ENCODE peak calls at places on chromosomes 3 and 15, in five cellular contexts. One of them, this sample, is unnamed.

GRCh38 chr15:67108122-67108871 is 42.9 kb downstream of the SMAD3 start:
- DNase-seq in CD8-positive, alpha-beta memory T cell: no peak
- DNase-seq in CD4-positive, alpha-beta T cell: no peak
- DNase-seq in cardiac fibroblast: peak
- DNase-seq in Calu3: no peak
- DNase-seq in this sample: no peak

GRCh38 chr15:94097567-94097966 is 133.8 kb upstream of the MCTP2 start:
- DNase-seq in CD8-positive, alpha-beta memory T cell: no peak
- DNase-seq in CD4-positive, alpha-beta T cell: no peak
- DNase-seq in cardiac fibroblast: no peak
- DNase-seq in Calu3: no peak
- DNase-seq in this sample: no peak

GRCh38 chr3:42020681-42021307 is 58.9 kb upstream of the ULK4 start:
- DNase-seq in CD8-positive, alpha-beta memory T cell: no peak
- DNase-seq in CD4-positive, alpha-beta T cell: no peak
- DNase-seq in cardiac fibroblast: peak
- DNase-seq in Calu3: no peak
- DNase-seq in this sample: no peak

GRCh38 chr3:178059124-178059523 is 477.1 kb upstream of the KCNMB2 start:
- DNase-seq in CD8-positive, alpha-beta memory T cell: no peak
- DNase-seq in CD4-positive, alpha-beta T cell: no peak
- DNase-seq in cardiac fibroblast: peak
- DNase-seq in Calu3: no peak
- DNase-seq in this sample: no peak

GRCh38 chr15:67132276-67132675 is 66.9 kb downstream of the SMAD3 start:
- DNase-seq in CD8-positive, alpha-beta memory T cell: no peak
- DNase-seq in CD4-positive, alpha-beta T cell: no peak
- DNase-seq in cardiac fibroblast: no peak
- DNase-seq in Calu3: no peak
- DNase-seq in this sample: no peak

GRCh38 chr3:161314836-161315391 is 56.4 kb downstream of the SPTSSB start:
- DNase-seq in CD8-positive, alpha-beta memory T cell: no peak
- DNase-seq in CD4-positive, alpha-beta T cell: no peak
- DNase-seq in cardiac fibroblast: peak
- DNase-seq in Calu3: peak
- DNase-seq in this sample: no peak

GRCh38 chr3:133487920-133488540 is 85.5 kb upstream of the CDV3 start:
- DNase-seq in CD8-positive, alpha-beta memory T cell: peak
- DNase-seq in CD4-positive, alpha-beta T cell: peak
- DNase-seq in cardiac fibroblast: peak
- DNase-seq in Calu3: peak
- DNase-seq in this sample: no peak

GRCh38 chr15:88484781-88485246 is 17.3 kb downstream of the MRPS11 start:
- DNase-seq in CD8-positive, alpha-beta memory T cell: no peak
- DNase-seq in CD4-positive, alpha-beta T cell: no peak
- DNase-seq in cardiac fibroblast: peak
- DNase-seq in Calu3: no peak
- DNase-seq in this sample: no peak

GRCh38 chr3:100184960-100185566 is 70.8 kb upstream of the FILIP1L start:
- DNase-seq in CD8-positive, alpha-beta memory T cell: no peak
- DNase-seq in CD4-positive, alpha-beta T cell: no peak
- DNase-seq in cardiac fibroblast: no peak
- DNase-seq in Calu3: no peak
- DNase-seq in this sample: no peak

GRCh38 chr3:160129459-160130061 is 95.7 kb upstream of the C3orf80 start:
- DNase-seq in CD8-positive, alpha-beta memory T cell: no peak
- DNase-seq in CD4-positive, alpha-beta T cell: no peak
- DNase-seq in cardiac fibroblast: peak
- DNase-seq in Calu3: no peak
- DNase-seq in this sample: no peak

GRCh38 chr3:107654218-107654617 is 131.5 kb downstream of the BBX start:
- DNase-seq in CD8-positive, alpha-beta memory T cell: no peak
- DNase-seq in CD4-positive, alpha-beta T cell: no peak
- DNase-seq in cardiac fibroblast: no peak
- DNase-seq in Calu3: no peak
- DNase-seq in this sample: no peak

GRCh38 chr15:40959331-40960141 is 6.3 kb downstream of the CHAC1 start:
- DNase-seq in CD8-positive, alpha-beta memory T cell: no peak
- DNase-seq in CD4-positive, alpha-beta T cell: no peak
- DNase-seq in cardiac fibroblast: no peak
- DNase-seq in Calu3: no peak
- DNase-seq in this sample: no peak

GRCh38 chr3:183515968-183516851 is 39.3 kb downstream of the KLHL6 start:
- DNase-seq in CD8-positive, alpha-beta memory T cell: peak
- DNase-seq in CD4-positive, alpha-beta T cell: peak
- DNase-seq in cardiac fibroblast: no peak
- DNase-seq in Calu3: no peak
- DNase-seq in this sample: no peak

GRCh38 chr3:104750581-104750980 is 616.1 kb upstream of the ALCAM start:
- DNase-seq in CD8-positive, alpha-beta memory T cell: no peak
- DNase-seq in CD4-positive, alpha-beta T cell: no peak
- DNase-seq in cardiac fibroblast: no peak
- DNase-seq in Calu3: no peak
- DNase-seq in this sample: no peak

GRCh38 chr15:57597431-57597830 is 5.7 kb downstream of the MYZAP start:
- DNase-seq in CD8-positive, alpha-beta memory T cell: no peak
- DNase-seq in CD4-positive, alpha-beta T cell: no peak
- DNase-seq in cardiac fibroblast: no peak
- DNase-seq in Calu3: no peak
- DNase-seq in this sample: no peak

GRCh38 chr3:28317438-28318022 is 31.0 kb upstream of the ZCWPW2 start:
- DNase-seq in CD8-positive, alpha-beta memory T cell: peak
- DNase-seq in CD4-positive, alpha-beta T cell: peak
- DNase-seq in cardiac fibroblast: peak
- DNase-seq in Calu3: peak
- DNase-seq in this sample: no peak

GRCh38 chr3:33749546-33750215 is 31.6 kb upstream of the CLASP2 start:
- DNase-seq in CD8-positive, alpha-beta memory T cell: no peak
- DNase-seq in CD4-positive, alpha-beta T cell: no peak
- DNase-seq in cardiac fibroblast: peak
- DNase-seq in Calu3: no peak
- DNase-seq in this sample: no peak

GRCh38 chr3:126259411-126260391 is 79.3 kb upstream of the ALDH1L1 start:
- DNase-seq in CD8-positive, alpha-beta memory T cell: no peak
- DNase-seq in CD4-positive, alpha-beta T cell: no peak
- DNase-seq in cardiac fibroblast: peak
- DNase-seq in Calu3: peak
- DNase-seq in this sample: peak

GRCh38 chr3:188434594-188434993 is 280.6 kb downstream of the LPP start:
- DNase-seq in CD8-positive, alpha-beta memory T cell: no peak
- DNase-seq in CD4-positive, alpha-beta T cell: no peak
- DNase-seq in cardiac fibroblast: no peak
- DNase-seq in Calu3: no peak
- DNase-seq in this sample: no peak

GRCh38 chr3:25080461-25080860 is 347.6 kb upstream of the RARB start:
- DNase-seq in CD8-positive, alpha-beta memory T cell: no peak
- DNase-seq in CD4-positive, alpha-beta T cell: no peak
- DNase-seq in cardiac fibroblast: peak
- DNase-seq in Calu3: no peak
- DNase-seq in this sample: no peak

GRCh38 chr15:85897818-85898717 is 103.3 kb upstream of the KLHL25 start:
- DNase-seq in CD8-positive, alpha-beta memory T cell: no peak
- DNase-seq in CD4-positive, alpha-beta T cell: no peak
- DNase-seq in cardiac fibroblast: no peak
- DNase-seq in Calu3: no peak
- DNase-seq in this sample: peak

GRCh38 chr3:28677581-28677980 is 329.0 kb upstream of the AZI2 start:
- DNase-seq in CD8-positive, alpha-beta memory T cell: no peak
- DNase-seq in CD4-positive, alpha-beta T cell: no peak
- DNase-seq in cardiac fibroblast: no peak
- DNase-seq in Calu3: no peak
- DNase-seq in this sample: peak

GRCh38 chr15:76200641-76201105 is 110.6 kb downstream of the ETFA start:
- DNase-seq in CD8-positive, alpha-beta memory T cell: no peak
- DNase-seq in CD4-positive, alpha-beta T cell: no peak
- DNase-seq in cardiac fibroblast: no peak
- DNase-seq in Calu3: no peak
- DNase-seq in this sample: no peak

GRCh38 chr15:70410371-70410975 is 312.8 kb upstream of the TLE3 start:
- DNase-seq in CD8-positive, alpha-beta memory T cell: no peak
- DNase-seq in CD4-positive, alpha-beta T cell: no peak
- DNase-seq in cardiac fibroblast: no peak
- DNase-seq in Calu3: no peak
- DNase-seq in this sample: no peak

GRCh38 chr15:60583946-60584345 is 105.0 kb upstream of the ICE2 start:
- DNase-seq in CD8-positive, alpha-beta memory T cell: no peak
- DNase-seq in CD4-positive, alpha-beta T cell: no peak
- DNase-seq in cardiac fibroblast: no peak
- DNase-seq in Calu3: no peak
- DNase-seq in this sample: no peak

GRCh38 chr3:177647876-177648275 is 450.6 kb upstream of the TBL1XR1 start:
- DNase-seq in CD8-positive, alpha-beta memory T cell: peak
- DNase-seq in CD4-positive, alpha-beta T cell: no peak
- DNase-seq in cardiac fibroblast: no peak
- DNase-seq in Calu3: no peak
- DNase-seq in this sample: no peak

GRCh38 chr3:12809435-12809834 is 13.0 kb downstream of the CAND2 start:
- DNase-seq in CD8-positive, alpha-beta memory T cell: no peak
- DNase-seq in CD4-positive, alpha-beta T cell: no peak
- DNase-seq in cardiac fibroblast: no peak
- DNase-seq in Calu3: no peak
- DNase-seq in this sample: no peak

GRCh38 chr15:85030301-85031049 is 48.8 kb downstream of the PDE8A start:
- DNase-seq in CD8-positive, alpha-beta memory T cell: peak
- DNase-seq in CD4-positive, alpha-beta T cell: no peak
- DNase-seq in cardiac fibroblast: peak
- DNase-seq in Calu3: no peak
- DNase-seq in this sample: no peak

GRCh38 chr15:74253276-74253921 is 17.3 kb downstream of the CCDC33 start:
- DNase-seq in CD8-positive, alpha-beta memory T cell: no peak
- DNase-seq in CD4-positive, alpha-beta T cell: no peak
- DNase-seq in cardiac fibroblast: peak
- DNase-seq in Calu3: no peak
- DNase-seq in this sample: no peak

GRCh38 chr3:126432361-126432760 is 37.7 kb downstream of the CFAP100 start:
- DNase-seq in CD8-positive, alpha-beta memory T cell: no peak
- DNase-seq in CD4-positive, alpha-beta T cell: no peak
- DNase-seq in cardiac fibroblast: peak
- DNase-seq in Calu3: no peak
- DNase-seq in this sample: no peak

GRCh38 chr3:66138336-66139234 is 82.2 kb upstream of the SLC25A26 start:
- DNase-seq in CD8-positive, alpha-beta memory T cell: no peak
- DNase-seq in CD4-positive, alpha-beta T cell: no peak
- DNase-seq in cardiac fibroblast: peak
- DNase-seq in Calu3: peak
- DNase-seq in this sample: peak

GRCh38 chr3:63613561-63613960 is 38.9 kb upstream of the SNTN start:
- DNase-seq in CD8-positive, alpha-beta memory T cell: no peak
- DNase-seq in CD4-positive, alpha-beta T cell: no peak
- DNase-seq in cardiac fibroblast: peak
- DNase-seq in Calu3: no peak
- DNase-seq in this sample: no peak

GRCh38 chr3:15428539-15428938 is 1.1 kb downstream of the EAF1 start:
- DNase-seq in CD8-positive, alpha-beta memory T cell: no peak
- DNase-seq in CD4-positive, alpha-beta T cell: no peak
- DNase-seq in cardiac fibroblast: peak
- DNase-seq in Calu3: no peak
- DNase-seq in this sample: no peak

GRCh38 chr3:42747581-42747980 is 25.5 kb downstream of the CCDC13 start:
- DNase-seq in CD8-positive, alpha-beta memory T cell: no peak
- DNase-seq in CD4-positive, alpha-beta T cell: peak
- DNase-seq in cardiac fibroblast: no peak
- DNase-seq in Calu3: no peak
- DNase-seq in this sample: no peak

GRCh38 chr3:107662109-107662477 is 139.3 kb downstream of the BBX start:
- DNase-seq in CD8-positive, alpha-beta memory T cell: no peak
- DNase-seq in CD4-positive, alpha-beta T cell: no peak
- DNase-seq in cardiac fibroblast: peak
- DNase-seq in Calu3: no peak
- DNase-seq in this sample: no peak

GRCh38 chr15:80118956-80119355 is 33.8 kb upstream of the FAH start:
- DNase-seq in CD8-positive, alpha-beta memory T cell: no peak
- DNase-seq in CD4-positive, alpha-beta T cell: no peak
- DNase-seq in cardiac fibroblast: no peak
- DNase-seq in Calu3: no peak
- DNase-seq in this sample: no peak

GRCh38 chr15:47565986-47566385 is 151.3 kb upstream of the SEMA6D start:
- DNase-seq in CD8-positive, alpha-beta memory T cell: no peak
- DNase-seq in CD4-positive, alpha-beta T cell: no peak
- DNase-seq in cardiac fibroblast: no peak
- DNase-seq in Calu3: no peak
- DNase-seq in this sample: no peak

GRCh38 chr15:57323806-57324589 is 52.3 kb upstream of the CGNL1 start:
- DNase-seq in CD8-positive, alpha-beta memory T cell: no peak
- DNase-seq in CD4-positive, alpha-beta T cell: no peak
- DNase-seq in cardiac fibroblast: no peak
- DNase-seq in Calu3: no peak
- DNase-seq in this sample: no peak

GRCh38 chr15:70597056-70597603 is 166.2 kb downstream of the UACA start:
- DNase-seq in CD8-positive, alpha-beta memory T cell: no peak
- DNase-seq in CD4-positive, alpha-beta T cell: no peak
- DNase-seq in cardiac fibroblast: peak
- DNase-seq in Calu3: peak
- DNase-seq in this sample: no peak

GRCh38 chr3:106332884-106333283 is 464.1 kb upstream of the CBLB start:
- DNase-seq in CD8-positive, alpha-beta memory T cell: no peak
- DNase-seq in CD4-positive, alpha-beta T cell: no peak
- DNase-seq in cardiac fibroblast: peak
- DNase-seq in Calu3: peak
- DNase-seq in this sample: no peak

This sample was measured in heart left ventricle.